ENCODE peak calls at places on chromosomes 7 and 10, in four cellular contexts. X, Q, U and H are unnamed samples. For H3K4me1, the result is how much of the 10 kb centered on the place peaks cover.

GRCh38 chr7:121020243-121020642 is 31.7 kb downstream of the CPED1 start:
- DNase-seq in U (no peak), X (no peak), Q (no peak), H (no peak)

GRCh38 chr10:124346831-124347230 is 71.9 kb downstream of the OAT start:
- DNase-seq in Q (no peak), X (no peak), U (no peak), H (no peak)

GRCh38 chr10:114544045-114544659 is 113.9 kb downstream of the ABLIM1 start:
- DNase-seq in U (no peak), Q (no peak), X (no peak), H (no peak)

GRCh38 chr10:24331457-24331856 is 122.5 kb downstream of the KIAA1217 start:
- DNase-seq in U (no peak), X (no peak), Q (no peak), H (no peak)

GRCh38 chr7:137213744-137214143 is 129.8 kb downstream of the PTN start:
- DNase-seq in U (no peak), Q (no peak), X (no peak), H (no peak)

GRCh38 chr7:130971297-130971696 is 237.3 kb upstream of the KLF14 start:
- DNase-seq in X (no peak), U (no peak), Q (no peak), H (no peak)

GRCh38 chr7:27872281-27873005 is 132.5 kb downstream of the TAX1BP1 start:
- DNase-seq in X (no peak), Q (no peak), U (no peak), H (no peak)

GRCh38 chr10:14665304-14665703 is 109.4 kb downstream of the FAM107B start:
- DNase-seq in U (no peak), Q (no peak), X (no peak), H (no peak)

GRCh38 chr10:29243750-29244149 is 45.1 kb upstream of the LYZL1 start:
- DNase-seq in U (no peak), Q (peak), X (peak), H (peak)

GRCh38 chr10:88911851-88912250 is 31.8 kb downstream of the STAMBPL1 start:
- DNase-seq in X (no peak), U (no peak), Q (no peak), H (no peak)
- H3K4me3 ChIP-seq in X (no peak), U (no peak), Q (no peak), H (no peak)

GRCh38 chr7:112070674-112071256 is 135.4 kb downstream of the DOCK4 start:
- DNase-seq in Q (no peak), U (no peak), X (no peak), H (no peak)

GRCh38 chr7:112073530-112073929 is 132.7 kb downstream of the DOCK4 start:
- DNase-seq in U (no peak), Q (no peak), X (no peak), H (no peak)

GRCh38 chr7:112069879-112070321 is 136.3 kb downstream of the DOCK4 start:
- DNase-seq in Q (no peak), U (no peak), X (no peak), H (no peak)

GRCh38 chr7:112072541-112073245 is 133.5 kb downstream of the DOCK4 start:
- DNase-seq in X (no peak), Q (no peak), U (no peak), H (no peak)

GRCh38 chr7:112071856-112072255 is 134.3 kb downstream of the DOCK4 start:
- DNase-seq in U (no peak), X (no peak), Q (no peak), H (no peak)
- H3K4me1 ChIP-seq in U (under half), X (under half), Q (under half), H (under half)

DNA sequence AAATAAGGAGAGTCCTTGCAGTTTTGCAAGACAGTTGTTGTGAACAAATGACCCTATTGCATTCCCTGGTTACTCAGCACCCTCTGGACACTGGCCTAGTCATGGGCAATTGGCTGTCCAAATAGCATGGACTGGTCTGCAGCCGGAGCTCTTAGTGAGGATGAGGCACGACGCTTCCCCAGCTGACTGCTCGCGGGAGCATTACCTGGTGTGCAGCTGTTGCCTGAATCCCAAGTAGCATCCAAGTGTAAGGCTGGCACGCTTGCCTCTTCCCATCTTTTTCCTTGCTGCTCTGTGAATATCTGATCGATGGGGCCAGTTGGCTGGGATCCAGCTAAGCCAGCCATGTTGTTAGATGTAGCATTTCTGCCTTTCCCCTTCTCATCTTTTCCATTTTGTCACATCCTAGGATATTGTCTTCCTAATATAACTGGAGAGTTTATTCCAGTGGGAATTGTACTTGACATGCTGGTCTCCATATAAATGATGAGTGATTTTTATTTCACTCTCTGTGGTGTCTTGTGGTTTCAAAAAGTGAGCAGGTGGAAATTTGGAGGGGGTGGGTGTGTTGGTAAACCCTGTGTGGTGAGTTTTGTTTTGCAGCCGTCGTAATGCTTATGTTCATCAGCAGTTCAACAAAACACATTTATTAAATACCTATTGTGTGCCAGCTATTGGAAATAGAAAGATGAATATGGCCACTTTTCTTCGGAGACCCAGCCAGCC is 99.9 kb downstream of the SND1 start:
- DNase-seq in X (no peak), U (no peak), Q (no peak), H (no peak)
- TF ChIP-seq YY1 in X (no peak), U (no peak), Q (no peak), H (no peak)

DNA sequence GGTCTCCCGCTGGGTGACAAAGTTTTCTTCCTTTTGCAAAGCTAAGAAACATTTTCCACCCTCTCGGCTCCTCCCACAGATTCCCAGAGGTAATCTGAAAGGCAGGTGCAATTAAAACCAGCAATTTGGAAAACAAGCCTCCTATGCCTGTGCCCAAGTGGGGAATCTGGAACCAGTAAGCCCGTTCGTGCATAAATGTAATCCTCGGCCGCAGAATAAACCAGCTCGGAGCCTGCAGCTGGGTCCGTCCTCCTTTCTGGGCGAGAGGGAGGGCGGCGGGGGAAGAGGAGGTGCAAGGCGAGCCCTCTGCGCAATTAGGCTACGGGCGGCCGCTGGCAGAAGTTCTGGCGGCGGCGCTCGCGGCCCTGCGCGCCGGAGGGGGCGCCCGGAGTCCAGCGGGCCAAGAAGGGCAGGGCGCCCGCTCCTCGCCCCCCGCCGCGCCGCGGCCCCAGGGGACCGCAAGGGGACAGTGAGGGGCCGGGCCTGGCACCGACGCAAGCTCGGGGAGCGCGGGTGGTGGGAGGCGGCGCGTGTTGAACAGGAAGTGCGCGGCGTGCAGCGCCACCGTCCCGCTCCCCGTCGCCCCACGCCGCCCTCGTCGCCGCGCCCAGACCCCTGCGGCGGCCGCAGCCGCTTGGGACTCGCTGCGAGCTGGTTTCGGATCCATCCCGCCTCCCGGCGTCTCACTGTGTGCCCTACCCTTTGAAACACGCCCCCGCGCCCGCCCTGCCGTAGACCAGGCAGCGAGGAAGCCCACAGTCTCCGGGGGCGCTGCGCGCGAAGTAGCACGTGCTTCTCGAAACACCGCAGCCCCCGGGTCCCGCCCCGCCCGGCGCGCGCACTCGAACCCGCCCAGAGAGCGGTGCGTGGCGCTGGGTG is at the start of gene PRKAG2:
- DNase-seq in X (no peak), Q (peak), U (no peak), H (no peak)
- H3K4me3 ChIP-seq in X (peak), Q (peak), U (peak), H (peak)

GRCh38 chr10:73857446-73857845 is 16.9 kb downstream of the CAMK2G start:
- DNase-seq in X (no peak), U (no peak), Q (no peak), H (no peak)

GRCh38 chr10:73854310-73854709 is 20.0 kb downstream of the CAMK2G start:
- DNase-seq in Q (no peak), U (peak), X (no peak), H (no peak)

GRCh38 chr10:73856261-73856660 is 18.1 kb downstream of the CAMK2G start:
- DNase-seq in U (no peak), Q (no peak), X (no peak), H (no peak)

GRCh38 chr10:73853196-73853595 is 21.2 kb downstream of the CAMK2G start:
- DNase-seq in Q (no peak), U (no peak), X (no peak), H (no peak)

DNA sequence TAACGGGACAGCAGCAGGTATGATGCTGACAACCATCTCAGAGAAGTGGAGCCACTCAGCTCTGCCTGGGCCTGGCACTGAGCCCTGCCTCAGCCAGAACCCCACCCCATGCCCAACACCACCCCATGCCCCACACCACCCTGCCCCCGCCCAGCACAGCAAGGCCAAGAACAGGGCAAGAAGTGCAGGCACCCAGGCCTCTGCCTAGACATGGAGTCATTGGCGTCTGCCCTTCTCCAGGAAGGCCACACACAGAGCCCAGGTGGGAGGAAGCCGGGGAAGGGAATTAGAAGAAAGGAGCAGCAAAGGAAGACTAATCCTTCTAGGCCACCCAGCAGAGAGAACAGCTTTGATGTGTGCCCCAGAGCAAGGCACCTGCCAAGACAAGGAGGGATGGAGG is 18.9 kb downstream of the CAMK2G start:
- DNase-seq in X (no peak), U (no peak), Q (no peak), H (no peak)
- H3K4me1 ChIP-seq in X (under half), U (under half), Q (under half), H (under half)

GRCh38 chr10:47026301-47027107 is 115.3 kb downstream of the PTPN20 start:
- DNase-seq in X (no peak), U (no peak), Q (no peak), H (no peak)

GRCh38 chr10:47024399-47025252 is 113.4 kb downstream of the PTPN20 start:
- DNase-seq in X (peak), Q (peak), U (peak), H (peak)

GRCh38 chr10:47027108-47027811 is 116.0 kb downstream of the PTPN20 start:
- DNase-seq in U (no peak), X (no peak), Q (no peak), H (no peak)

GRCh38 chr10:47025253-47025539 is 114.0 kb downstream of the PTPN20 start:
- DNase-seq in Q (no peak), U (no peak), X (no peak), H (no peak)

DNA sequence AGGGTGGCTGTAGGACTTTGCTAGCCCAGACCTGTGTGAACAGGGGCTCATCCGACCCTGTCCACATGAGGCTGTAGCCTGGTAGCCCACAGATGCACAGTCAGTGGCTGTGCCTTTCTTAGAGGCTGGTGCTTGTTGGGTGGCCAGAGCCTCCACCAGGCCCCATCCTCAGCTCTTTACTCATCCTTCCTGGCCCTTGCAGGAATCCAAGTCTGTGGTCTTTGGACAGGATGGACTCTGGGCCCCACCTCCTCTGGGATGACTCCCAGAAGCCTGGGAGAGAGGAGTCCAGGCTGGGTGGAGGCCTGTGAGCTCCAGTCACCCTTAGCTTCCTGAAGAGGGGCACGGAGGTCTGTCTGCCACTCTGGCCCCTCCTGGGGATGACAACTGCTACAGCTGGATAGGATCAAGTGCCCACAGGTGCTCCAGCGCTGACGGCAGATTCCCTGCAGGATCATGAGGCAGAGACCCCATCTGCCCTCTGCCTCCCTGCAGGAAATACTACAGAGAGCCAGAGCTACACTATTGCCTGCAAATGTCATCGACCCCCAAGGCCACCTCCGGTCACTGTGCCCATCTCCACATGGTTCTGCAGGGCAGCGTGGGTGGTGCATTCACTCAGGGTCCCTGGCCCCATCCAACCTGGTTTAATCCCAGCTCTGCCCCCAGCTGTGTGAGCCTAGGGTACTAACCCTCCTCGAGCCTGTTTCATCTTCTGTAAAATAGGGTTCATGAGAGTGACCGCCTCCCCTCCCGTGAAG is 114.5 kb downstream of the PTPN20 start:
- DNase-seq in Q (no peak), X (no peak), U (no peak), H (no peak)
- TF ChIP-seq YY1 in Q (no peak), X (no peak), U (no peak), H (no peak)